ENCODE peak calls at places on chromosome 15, in eight cellular contexts. N, T, R, W, H, B, Q and M are unnamed samples.

GRCh38 chr15:39191871-39192281 is 389.0 kb upstream of the THBS1 start:
- DNase-seq in N (no peak), T (no peak), R (peak), W (no peak), H (no peak), B (no peak), Q (no peak), M (no peak)

GRCh38 chr15:81296673-81297072 is 27.3 kb downstream of the STARD5 start:
- DNase-seq in N (peak), T (no peak), R (no peak), W (peak), H (no peak), B (peak), Q (no peak), M (no peak)

GRCh38 chr15:63879211-63879610 is 45.5 kb upstream of the HERC1 start:
- DNase-seq in N (no peak), T (no peak), R (no peak), W (no peak), H (no peak), B (no peak), Q (no peak), M (no peak)

GRCh38 chr15:98907921-98908490 is 99.6 kb downstream of the PGPEP1L start:
- DNase-seq in N (no peak), T (no peak), R (peak), W (no peak), H (no peak), B (no peak), Q (no peak), M (no peak)

GRCh38 chr15:44034933-44035624 is 160.0 kb downstream of the FRMD5 start:
- DNase-seq in N (no peak), T (no peak), R (peak), W (peak), H (no peak), B (no peak), Q (no peak), M (no peak)

GRCh38 chr15:78007965-78008886 is 69.3 kb downstream of the TBC1D2B start:
- DNase-seq in N (no peak), T (no peak), R (no peak), W (no peak), H (no peak), B (no peak), Q (peak), M (no peak)

GRCh38 chr15:99421172-99421656 is 144.6 kb upstream of the MEF2A start:
- DNase-seq in N (peak), T (no peak), R (no peak), W (no peak), H (no peak), B (no peak), Q (no peak), M (no peak)

GRCh38 chr15:31525988-31526665 is 199.5 kb downstream of the KLF13 start:
- DNase-seq in N (no peak), T (no peak), R (no peak), W (no peak), H (no peak), B (no peak), Q (no peak), M (no peak)

GRCh38 chr15:62940755-62941361 is 101.7 kb upstream of the TPM1 start:
- DNase-seq in N (no peak), T (peak), R (peak), W (peak), H (peak), B (no peak), Q (peak), M (no peak)

GRCh38 chr15:32729700-32730099 is 11.9 kb downstream of the GREM1 start:
- DNase-seq in N (no peak), T (no peak), R (no peak), W (no peak), H (no peak), B (no peak), Q (no peak), M (no peak)

GRCh38 chr15:22979699-22980188 is 424 bp downstream of the CYFIP1 start:
- DNase-seq in N (no peak), T (peak), R (no peak), W (no peak), H (no peak), B (no peak), Q (no peak), M (no peak)

GRCh38 chr15:31373970-31374369 is 47.3 kb downstream of the KLF13 start:
- DNase-seq in N (no peak), T (no peak), R (no peak), W (no peak), H (no peak), B (no peak), Q (no peak), M (no peak)

GRCh38 chr15:45784656-45785055 is 149.8 kb downstream of the SQOR start:
- DNase-seq in N (no peak), T (no peak), R (no peak), W (no peak), H (no peak), B (no peak), Q (no peak), M (no peak)

GRCh38 chr15:100338971-100339444 is 2.8 kb downstream of the ADAMTS17 start:
- DNase-seq in N (peak), T (no peak), R (peak), W (peak), H (no peak), B (no peak), Q (peak), M (no peak)

GRCh38 chr15:28112101-28112760 is 13.1 kb upstream of the OCA2 start:
- DNase-seq in N (no peak), T (no peak), R (no peak), W (no peak), H (no peak), B (no peak), Q (no peak), M (no peak)

GRCh38 chr15:83106994-83107840 is at the start of gene TM6SF1:
- DNase-seq in N (no peak), T (no peak), R (no peak), W (no peak), H (no peak), B (no peak), Q (no peak), M (no peak)

GRCh38 chr15:64019764-64020163 is 26.5 kb downstream of the DAPK2 start:
- DNase-seq in N (no peak), T (no peak), R (peak), W (no peak), H (no peak), B (no peak), Q (no peak), M (no peak)

GRCh38 chr15:25242957-25243799 is 195.6 kb downstream of the UBE3A start:
- DNase-seq in N (no peak), T (no peak), R (no peak), W (no peak), H (no peak), B (peak), Q (no peak), M (no peak)

GRCh38 chr15:100334456-100334855 is 7.3 kb downstream of the ADAMTS17 start:
- DNase-seq in N (no peak), T (no peak), R (no peak), W (no peak), H (no peak), B (no peak), Q (no peak), M (no peak)

GRCh38 chr15:74322558-74323180 is 44.8 kb downstream of the CYP11A1 start:
- DNase-seq in N (peak), T (peak), R (peak), W (peak), H (no peak), B (no peak), Q (no peak), M (no peak)

GRCh38 chr15:80693682-80694623 is 1.2 kb upstream of the ABHD17C start:
- DNase-seq in N (peak), T (no peak), R (no peak), W (peak), H (no peak), B (no peak), Q (no peak), M (no peak)

GRCh38 chr15:101672298-101672697 is 20.1 kb upstream of the TM2D3 start:
- DNase-seq in N (no peak), T (no peak), R (no peak), W (no peak), H (no peak), B (no peak), Q (no peak), M (no peak)

GRCh38 chr15:48427960-48428547 is 96.8 kb downstream of the DUT start:
- DNase-seq in N (no peak), T (peak), R (no peak), W (no peak), H (peak), B (no peak), Q (no peak), M (no peak)

GRCh38 chr15:63858881-63859280 is 25.1 kb upstream of the HERC1 start:
- DNase-seq in N (no peak), T (peak), R (no peak), W (no peak), H (no peak), B (no peak), Q (no peak), M (no peak)

GRCh38 chr15:58734859-58735258 is 14.6 kb downstream of the ADAM10 start:
- DNase-seq in N (no peak), T (no peak), R (peak), W (no peak), H (no peak), B (no peak), Q (no peak), M (no peak)

GRCh38 chr15:50166216-50166615 is 15.8 kb upstream of the SLC27A2 start:
- DNase-seq in N (no peak), T (no peak), R (peak), W (no peak), H (peak), B (no peak), Q (no peak), M (no peak)

GRCh38 chr15:100900136-100900894 is 18.8 kb upstream of the LRRK1 start:
- DNase-seq in N (no peak), T (no peak), R (no peak), W (no peak), H (no peak), B (peak), Q (no peak), M (no peak)

GRCh38 chr15:80777137-80777536 is 2.0 kb upstream of the CEMIP start:
- DNase-seq in N (no peak), T (no peak), R (peak), W (no peak), H (no peak), B (no peak), Q (no peak), M (no peak)

GRCh38 chr15:74259821-74260502 is 23.8 kb downstream of the CCDC33 start:
- DNase-seq in N (no peak), T (no peak), R (no peak), W (no peak), H (no peak), B (no peak), Q (no peak), M (no peak)

GRCh38 chr15:33243869-33244268 is 49.4 kb upstream of the FMN1 start:
- DNase-seq in N (no peak), T (peak), R (peak), W (no peak), H (no peak), B (no peak), Q (no peak), M (no peak)

GRCh38 chr15:50758712-50759205 is 6.7 kb downstream of the SPPL2A start:
- DNase-seq in N (no peak), T (no peak), R (peak), W (no peak), H (no peak), B (no peak), Q (no peak), M (no peak)

GRCh38 chr15:31357148-31357547 is 30.5 kb downstream of the KLF13 start:
- DNase-seq in N (no peak), T (no peak), R (no peak), W (no peak), H (no peak), B (no peak), Q (no peak), M (no peak)

GRCh38 chr15:100263031-100263430 is 78.7 kb downstream of the ADAMTS17 start:
- DNase-seq in N (no peak), T (no peak), R (no peak), W (no peak), H (no peak), B (no peak), Q (no peak), M (no peak)

GRCh38 chr15:66662522-66662921 is 39.5 kb upstream of the SMAD6 start:
- DNase-seq in N (no peak), T (no peak), R (no peak), W (no peak), H (no peak), B (no peak), Q (no peak), M (no peak)

GRCh38 chr15:25805006-25805405 is 58.1 kb downstream of the ATP10A start:
- DNase-seq in N (no peak), T (no peak), R (no peak), W (no peak), H (no peak), B (no peak), Q (no peak), M (no peak)

GRCh38 chr15:89627256-89627970 is 27.9 kb downstream of the KIF7 start:
- DNase-seq in N (no peak), T (no peak), R (no peak), W (no peak), H (no peak), B (no peak), Q (no peak), M (no peak)

GRCh38 chr15:84826369-84826823 is 9.2 kb downstream of the ALPK3 start:
- DNase-seq in N (no peak), T (no peak), R (no peak), W (no peak), H (no peak), B (no peak), Q (no peak), M (no peak)

GRCh38 chr15:47862402-47862801 is 145.1 kb downstream of the SEMA6D start:
- DNase-seq in N (no peak), T (no peak), R (no peak), W (no peak), H (no peak), B (no peak), Q (no peak), M (no peak)